ENCODE peak calls at places on chromosomes 6 and 20, in seven cellular contexts. S is spleen, Z is fibroblast of mammary gland, Y is PC-3, P is fibroblast of lung, I is brain microvascular endothelial cell, R is GM06990. J is an unnamed sample.

GRCh38 chr6:138785980-138786379 is 9.9 kb upstream of the ECT2L start:
- DNase-seq in R (no peak), I (no peak), Y (no peak), P (peak; percentile 25), S (no peak), Z (no peak), J (no peak)

GRCh38 chr6:50821431-50822077 is 2.9 kb downstream of the TFAP2B start:
- DNase-seq in P (no peak), R (no peak), S (no peak), Z (no peak), Y (no peak), I (no peak), J (no peak)

GRCh38 chr6:71400852-71401251 is 112.2 kb downstream of the OGFRL1 start:
- DNase-seq in Z (no peak), P (peak; percentile 43), S (no peak), Y (no peak), I (no peak), R (no peak), J (no peak)

GRCh38 chr20:58882704-58883089 is 30.2 kb downstream of the GNAS start:
- DNase-seq in S (no peak), Z (no peak), Y (no peak), I (no peak), R (no peak), P (no peak), J (no peak)

GRCh38 chr6:5898563-5898962 is 108.2 kb downstream of the NRN1 start:
- DNase-seq in I (no peak), S (no peak), Y (no peak), Z (no peak), P (no peak), R (no peak), J (no peak)

GRCh38 chr6:160030103-160030502 is 61.2 kb downstream of the IGF2R start:
- DNase-seq in Y (peak; percentile 91), R (no peak), I (peak; percentile 95), P (peak; percentile 97), Z (peak; percentile 97), S (no peak), J (peak; percentile 97)

GRCh38 chr20:2858591-2858990 is 14.7 kb upstream of the PTPRA start:
- DNase-seq in I (no peak), Z (no peak), P (no peak), R (no peak), S (no peak), Y (no peak), J (peak; percentile 42)

GRCh38 chr6:143251288-143251687 is 190.6 kb downstream of the AIG1 start:
- DNase-seq in Y (no peak), I (no peak), Z (no peak), P (no peak), R (no peak), S (no peak), J (no peak)

GRCh38 chr6:142171351-142171750 is 24.3 kb downstream of the VTA1 start:
- DNase-seq in I (no peak), S (no peak), Y (no peak), Z (no peak), P (no peak), R (no peak), J (no peak)

GRCh38 chr20:19815553-19815991 is 57.5 kb downstream of the RIN2 start:
- DNase-seq in P (peak; percentile 99), Y (peak; percentile 99), I (peak; percentile 98), R (peak; percentile 25), S (no peak), Z (peak; percentile 99), J (peak; percentile 96)

GRCh38 chr6:30169658-30170614 is 6.6 kb downstream of the TRIM15 start:
- DNase-seq in S (no peak), Y (peak; percentile 78), Z (peak; percentile 63), I (peak; percentile 47), R (no peak), P (peak; percentile 36), J (peak; percentile 33)

GRCh38 chr20:2879148-2879547 is 5.9 kb downstream of the PTPRA start:
- DNase-seq in Y (peak; percentile 50), I (peak; percentile 11), S (no peak), Z (peak; percentile 95), R (no peak), P (peak; percentile 88), J (peak; percentile 95)

GRCh38 chr6:130752292-130752691 is 74.9 kb upstream of the SMLR1 start:
- DNase-seq in R (no peak), I (no peak), Z (peak; percentile 43), P (no peak), Y (no peak), S (no peak), J (peak; percentile 53)

GRCh38 chr6:169701218-169701952 is 444 bp downstream of the WDR27 start:
- DNase-seq in R (no peak), S (no peak), I (no peak), P (no peak), Z (no peak), Y (peak; percentile 6), J (no peak)

GRCh38 chr6:136921936-136922679 is at the start of gene SLC35D3:
- DNase-seq in Y (no peak), P (peak; percentile 28), R (peak; percentile 39), S (peak; percentile 77), I (no peak), Z (no peak), J (no peak)

GRCh38 chr6:157959451-157960227 is 22.0 kb upstream of the SYNJ2 start:
- DNase-seq in Y (no peak), Z (no peak), I (no peak), P (no peak), S (no peak), R (no peak), J (no peak)

GRCh38 chr20:2260250-2260649 is 35.6 kb upstream of the TGM3 start:
- DNase-seq in Y (no peak), R (no peak), I (no peak), S (no peak), P (no peak), Z (no peak), J (no peak)

GRCh38 chr6:164345340-164345739 is 930.8 kb downstream of the QKI start:
- DNase-seq in S (no peak), P (no peak), I (no peak), Z (no peak), Y (no peak), R (no peak), J (no peak)

GRCh38 chr6:158270389-158271127 is 41.7 kb upstream of the TULP4 start:
- DNase-seq in Z (no peak), R (no peak), I (no peak), P (no peak), S (no peak), Y (no peak), J (no peak)

GRCh38 chr6:132734694-132735236 is 20.9 kb upstream of the VNN1 start:
- DNase-seq in P (peak; percentile 10), R (no peak), Z (peak; percentile 74), Y (peak; percentile 40), S (no peak), I (no peak), J (peak; percentile 63)
- TF ChIP-seq CTCF in P (peak; percentile 50), R (peak; percentile 35), Z (peak; percentile 41), Y (peak; percentile 44), S (no peak), I (peak; percentile 53), J (peak; percentile 24)

DNA sequence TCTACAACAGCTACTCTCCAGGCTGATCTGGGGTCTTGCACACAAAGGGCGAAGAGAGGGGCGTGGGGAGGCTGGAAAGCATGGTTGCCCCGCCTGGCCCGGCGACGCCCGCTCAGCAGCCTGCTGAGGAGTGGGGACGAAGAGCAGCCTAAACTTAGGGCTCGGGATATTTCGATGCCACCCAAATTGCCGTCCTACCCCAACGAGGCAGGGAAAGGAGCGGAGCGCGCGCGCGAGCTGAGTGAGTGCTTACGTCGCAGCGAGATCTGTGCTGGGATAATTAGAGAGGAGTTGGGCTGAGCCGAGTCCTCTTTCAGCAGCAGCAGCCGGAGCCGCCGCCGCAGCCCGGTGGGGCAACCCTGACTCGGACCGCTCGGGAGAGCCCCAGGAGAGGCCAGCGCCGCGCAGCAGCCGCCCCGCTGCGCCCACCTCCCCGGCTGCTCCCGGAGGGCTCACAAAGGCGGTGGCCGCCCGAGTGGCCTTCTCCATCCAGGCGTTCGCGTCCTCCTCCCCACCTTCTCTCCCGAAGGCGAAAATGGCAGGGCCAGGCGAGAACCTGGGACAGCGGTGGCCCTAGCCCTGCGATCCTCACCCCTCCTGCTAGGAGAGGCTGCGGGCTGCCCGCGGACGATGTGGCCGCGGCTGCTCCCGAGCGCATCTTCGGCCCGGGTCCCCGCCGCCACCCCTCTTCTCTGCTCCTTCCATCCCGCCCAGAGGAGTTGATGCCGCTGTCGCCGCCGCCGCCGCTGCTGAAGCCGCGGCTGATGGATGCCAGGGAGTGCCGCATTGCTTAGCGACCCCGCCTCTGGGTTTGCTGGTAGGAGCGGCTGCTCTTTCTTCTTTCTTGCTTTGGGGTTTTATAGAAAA is at the start of gene CLVS2:
- DNase-seq in Y (no peak), S (peak; percentile 64), R (no peak), Z (peak; percentile 38), I (peak; percentile 1), P (peak; percentile 25), J (peak; percentile 38)
- H3K4me3 ChIP-seq in Y (no peak within 1 kb of the TSS), S (peak within 1 kb of the TSS; percentile 35), R (no peak within 1 kb of the TSS), Z (peak within 1 kb of the TSS; percentile 39), I (peak within 1 kb of the TSS; percentile 58), P (no peak within 1 kb of the TSS), J (no peak within 1 kb of the TSS)

DNA sequence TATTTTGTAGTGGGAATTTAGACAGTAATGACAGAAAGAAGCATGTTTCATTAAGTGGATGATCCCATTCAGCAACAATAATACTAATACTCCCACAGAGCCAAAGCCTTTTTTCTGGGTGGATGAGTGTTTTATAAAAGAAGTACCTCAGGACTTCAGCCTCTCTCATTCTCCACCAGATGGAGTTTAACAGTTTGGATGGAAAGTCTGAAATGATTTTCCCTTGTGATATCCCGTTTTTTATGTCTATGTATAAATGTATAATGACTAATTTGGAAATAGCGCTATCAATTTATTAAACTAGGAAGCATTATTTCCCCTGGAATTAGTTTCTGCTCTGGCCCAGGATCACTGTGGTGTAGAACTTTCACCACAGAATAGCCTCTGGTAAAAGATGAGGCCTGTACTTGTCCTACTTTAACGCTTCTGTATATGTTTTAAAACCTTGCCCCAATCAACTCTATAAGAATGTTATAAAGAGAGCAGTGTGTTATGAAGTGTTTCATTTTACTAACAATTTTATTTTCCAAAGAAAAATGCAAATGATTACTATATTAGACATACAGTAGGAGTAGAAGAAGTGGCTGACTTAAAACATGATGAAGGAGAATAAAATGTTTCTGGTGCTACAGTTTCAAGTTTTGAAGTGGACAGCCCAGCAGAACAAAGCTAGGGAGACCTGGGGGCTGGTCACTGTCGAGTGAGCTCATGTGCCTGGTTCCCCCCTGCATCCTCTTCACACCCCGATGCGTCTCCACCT is 135.6 kb downstream of the HIVEP1 start:
- DNase-seq in P (peak; percentile 40), S (no peak), R (no peak), Z (no peak), I (no peak), Y (peak; percentile 30), J (no peak)
- TF ChIP-seq CTCF in P (peak; percentile 17), S (no peak), R (no peak), Z (peak; percentile 34), I (peak; percentile 49), Y (peak; percentile 50), J (peak; percentile 29)

GRCh38 chr6:107730683-107731314 is 93.3 kb downstream of the SCML4 start:
- DNase-seq in Z (no peak), I (no peak), R (no peak), Y (no peak), P (no peak), S (no peak), J (no peak)

GRCh38 chr6:107728564-107728897 is 95.6 kb downstream of the SCML4 start:
- DNase-seq in I (no peak), Z (no peak), R (no peak), P (no peak), Y (no peak), S (no peak), J (no peak)

GRCh38 chr6:107730106-107730505 is 94.0 kb downstream of the SCML4 start:
- DNase-seq in Y (no peak), P (no peak), R (no peak), Z (no peak), S (no peak), I (no peak), J (no peak)

GRCh38 chr6:107727096-107727757 is 96.9 kb downstream of the SCML4 start:
- DNase-seq in I (no peak), S (no peak), P (no peak), Y (no peak), Z (no peak), R (no peak), J (no peak)

GRCh38 chr6:107729098-107729497 is 95.0 kb downstream of the SCML4 start:
- DNase-seq in S (no peak), Y (no peak), Z (no peak), I (no peak), P (no peak), R (no peak), J (no peak)
- H3K4me3 ChIP-seq in S (peak overlapping the region; percentile 67), Y (no peak overlapping the region), Z (no peak overlapping the region), I (no peak overlapping the region), P (no peak overlapping the region), R (no peak overlapping the region), J (no peak overlapping the region)